ENCODE peak calls at places on chromosomes 11 and 22, in six cellular contexts. W is A172; H is colonic mucosa; F is foreskin fibroblast; B is non-pigmented ciliary epithelial cell; N is activated CD4-positive, alpha-beta T cell treated with anti-CD3 and anti-CD28 coated beads, Interleukin-2, amount 10 ng/mL, durations not matched to agents 7 days and 5 days. I is an unnamed sample.

GRCh38 chr22:42379961-42380537 is 52.2 kb downstream of the NFAM1 start:
- DNase-seq in W (no peak), H (no peak), F (no peak), B (no peak), N (no peak), I (no peak)

GRCh38 chr22:44147036-44147645 is 33.6 kb upstream of the PARVG start:
- DNase-seq in W (no peak), H (no peak), F (no peak), B (no peak), N (no peak), I (no peak)

GRCh38 chr11:92941676-92942571 is 27.5 kb upstream of the MTNR1B start:
- DNase-seq in W (peak; percentile 10), H (peak; percentile 24), F (peak; percentile 7), B (no peak), N (peak; percentile 32), I (peak; percentile 50)

GRCh38 chr22:48754611-48755331 is 1072.9 kb downstream of the BRD1 start:
- DNase-seq in W (no peak), H (peak; percentile 6), F (no peak), B (no peak), N (no peak), I (peak; percentile 2)

GRCh38 chr11:45859661-45860140 is 12.4 kb downstream of the CRY2 start:
- DNase-seq in W (peak; percentile 89), H (peak; percentile 92), F (peak; percentile 99), B (peak; percentile 69), N (no peak), I (peak; percentile 90)

GRCh38 chr11:70424765-70425164 is 26.4 kb downstream of the CTTN start:
- DNase-seq in W (no peak), H (no peak), F (no peak), B (no peak), N (no peak), I (no peak)

GRCh38 chr22:37639070-37639760 is at the start of gene SH3BP1:
- DNase-seq in W (no peak), H (peak; percentile 83), F (no peak), B (no peak), N (peak; percentile 73), I (peak; percentile 81)

GRCh38 chr22:38936562-38936961 is 20.8 kb upstream of the APOBEC3A start:
- DNase-seq in W (no peak), H (no peak), F (no peak), B (no peak), N (no peak), I (no peak)

GRCh38 chr11:15819679-15820286 is 536.6 kb downstream of the SOX6 start:
- DNase-seq in W (peak; percentile 35), H (peak; percentile 86), F (no peak), B (no peak), N (peak; percentile 35), I (peak; percentile 69)

GRCh38 chr11:30488304-30488998 is 97.7 kb downstream of the MPPED2 start:
- DNase-seq in W (no peak), H (peak; percentile 81), F (no peak), B (peak; percentile 26), N (no peak), I (peak; percentile 80)

GRCh38 chr11:71240865-71241691 is 11.3 kb downstream of the SHANK2 start:
- DNase-seq in W (peak; percentile 40), H (no peak), F (peak; percentile 87), B (peak; percentile 45), N (no peak), I (peak; percentile 85)

GRCh38 chr11:46272816-46273427 is 4.5 kb upstream of the CREB3L1 start:
- DNase-seq in W (peak; percentile 83), H (peak; percentile 84), F (peak; percentile 77), B (no peak), N (no peak), I (peak; percentile 75)

GRCh38 chr11:13333456-13333957 is 55.9 kb downstream of the BMAL1 start:
- DNase-seq in W (peak; percentile 76), H (peak; percentile 66), F (no peak), B (no peak), N (no peak), I (peak; percentile 28)

GRCh38 chr22:46352691-46353386 is 17.3 kb downstream of the TRMU start:
- DNase-seq in W (peak; percentile 79), H (no peak), F (no peak), B (no peak), N (no peak), I (peak; percentile 58)

GRCh38 chr11:108960498-108960897 is 295.6 kb downstream of the DDX10 start:
- DNase-seq in W (peak; percentile 43), H (no peak), F (no peak), B (no peak), N (no peak), I (no peak)

GRCh38 chr22:17846326-17846992 is 72.2 kb upstream of the BID start:
- DNase-seq in W (peak; percentile 4), H (no peak), F (no peak), B (no peak), N (no peak), I (no peak)

GRCh38 chr11:93494341-93494740 is 48.9 kb downstream of the SMCO4 start:
- DNase-seq in W (peak; percentile 85), H (no peak), F (no peak), B (peak; percentile 59), N (no peak), I (no peak)

GRCh38 chr11:32713496-32713895 is 81.0 kb downstream of the CCDC73 start:
- DNase-seq in W (peak; percentile 12), H (no peak), F (no peak), B (no peak), N (no peak), I (peak; percentile 16)

GRCh38 chr11:120215634-120216033 is 4.8 kb downstream of the OAF start:
- DNase-seq in W (peak; percentile 68), H (no peak), F (peak; percentile 56), B (no peak), N (no peak), I (no peak)

GRCh38 chr22:20559174-20559760 is 51.9 kb downstream of the MED15 start:
- DNase-seq in W (no peak), H (no peak), F (no peak), B (no peak), N (no peak), I (no peak)

GRCh38 chr11:1873048-1873812 is 18.5 kb downstream of the PRR33 start:
- DNase-seq in W (peak; percentile 32), H (no peak), F (no peak), B (no peak), N (no peak), I (no peak)

GRCh38 chr11:111438846-111439520 is 59.9 kb upstream of the POU2AF1 start:
- DNase-seq in W (no peak), H (no peak), F (no peak), B (no peak), N (no peak), I (no peak)

GRCh38 chr11:81237139-81237538 is 1496.5 kb downstream of the FAM181B start:
- DNase-seq in W (peak; percentile 57), H (peak; percentile 36), F (no peak), B (peak; percentile 20), N (no peak), I (peak; percentile 63)

GRCh38 chr11:13777341-13777985 is 109.0 kb downstream of the FAR1 start:
- DNase-seq in W (no peak), H (no peak), F (no peak), B (no peak), N (no peak), I (no peak)

GRCh38 chr11:95625164-95626017 is 164.2 kb downstream of the FAM76B start:
- DNase-seq in W (no peak), H (no peak), F (no peak), B (no peak), N (no peak), I (no peak)

GRCh38 chr11:73230931-73231330 is 12.8 kb downstream of the P2RY2 start:
- DNase-seq in W (no peak), H (no peak), F (no peak), B (no peak), N (no peak), I (no peak)

GRCh38 chr11:124643605-124644425 is 21.2 kb downstream of the TBRG1 start:
- DNase-seq in W (peak; percentile 48), H (no peak), F (peak; percentile 85), B (peak; percentile 93), N (no peak), I (no peak)

GRCh38 chr11:47917643-47918369 is 62.6 kb upstream of the PTPRJ start:
- DNase-seq in W (peak; percentile 97), H (peak; percentile 70), F (peak; percentile 36), B (peak; percentile 80), N (no peak), I (peak; percentile 80)

GRCh38 chr22:20927940-20928572 is 10.8 kb downstream of the CRKL start:
- DNase-seq in W (no peak), H (no peak), F (no peak), B (no peak), N (no peak), I (no peak)

GRCh38 chr22:50473855-50474671 is 772 bp downstream of the SBF1 start:
- DNase-seq in W (no peak), H (peak; percentile 47), F (peak; percentile 40), B (peak; percentile 13), N (peak; percentile 29), I (peak; percentile 75)

GRCh38 chr11:67534070-67534679 is 10.9 kb upstream of the CABP2 start:
- DNase-seq in W (no peak), H (no peak), F (no peak), B (no peak), N (no peak), I (no peak)

GRCh38 chr11:1854132-1854948 is 1.5 kb downstream of the LSP1 start:
- DNase-seq in W (no peak), H (no peak), F (no peak), B (no peak), N (no peak), I (no peak)

GRCh38 chr22:45163074-45163416 is 680 bp upstream of the NUP50 start:
- DNase-seq in W (no peak), H (no peak), F (no peak), B (no peak), N (no peak), I (peak; percentile 62)

GRCh38 chr22:24302591-24302990 is 32.0 kb downstream of the SPECC1L start:
- DNase-seq in W (no peak), H (peak; percentile 49), F (no peak), B (no peak), N (no peak), I (peak; percentile 42)

GRCh38 chr22:36701941-36702640 is 1.5 kb downstream of the CACNG2 start:
- DNase-seq in W (no peak), H (no peak), F (no peak), B (no peak), N (no peak), I (no peak)

I was measured in hepatocyte.